ENCODE peak calls at places on chromosome 12, in nine cellular contexts. One of them, this sample, is unnamed.

GRCh38 chr12:95790912-95791849 is 617 bp upstream of the NTN4 start:
- DNase-seq in mucosa of descending colon: peak
- DNase-seq in adipocyte: peak
- DNase-seq in K562: no peak
- DNase-seq in transverse colon: peak
- DNase-seq in naive thymus-derived CD4-positive, alpha-beta T cell: no peak
- DNase-seq in AG09309: no peak
- DNase-seq in sigmoid colon: peak
- DNase-seq in lower leg skin: no peak
- DNase-seq in this sample: no peak

GRCh38 chr12:45887544-45887943 is 102.8 kb downstream of the SCAF11 start:
- DNase-seq in naive thymus-derived CD4-positive, alpha-beta T cell: no peak
- DNase-seq in K562: no peak
- DNase-seq in transverse colon: no peak
- DNase-seq in adipocyte: no peak
- DNase-seq in lower leg skin: no peak
- DNase-seq in sigmoid colon: no peak
- DNase-seq in AG09309: no peak
- DNase-seq in mucosa of descending colon: no peak
- DNase-seq in this sample: no peak

GRCh38 chr12:22266101-22266500 is 68.4 kb downstream of the ST8SIA1 start:
- DNase-seq in transverse colon: no peak
- DNase-seq in K562: no peak
- DNase-seq in adipocyte: no peak
- DNase-seq in naive thymus-derived CD4-positive, alpha-beta T cell: no peak
- DNase-seq in sigmoid colon: no peak
- DNase-seq in lower leg skin: no peak
- DNase-seq in AG09309: no peak
- DNase-seq in mucosa of descending colon: no peak
- DNase-seq in this sample: no peak

GRCh38 chr12:126369487-126370463 is 1304.5 kb downstream of the AACS start:
- DNase-seq in transverse colon: no peak
- DNase-seq in K562: no peak
- DNase-seq in adipocyte: peak
- DNase-seq in mucosa of descending colon: no peak
- DNase-seq in AG09309: peak
- DNase-seq in sigmoid colon: no peak
- DNase-seq in naive thymus-derived CD4-positive, alpha-beta T cell: no peak
- DNase-seq in lower leg skin: no peak
- DNase-seq in this sample: peak

GRCh38 chr12:8950287-8950574 is 786 bp upstream of the M6PR start:
- DNase-seq in mucosa of descending colon: no peak
- DNase-seq in adipocyte: no peak
- DNase-seq in lower leg skin: no peak
- DNase-seq in AG09309: no peak
- DNase-seq in naive thymus-derived CD4-positive, alpha-beta T cell: no peak
- DNase-seq in sigmoid colon: no peak
- DNase-seq in transverse colon: no peak
- DNase-seq in K562: no peak
- DNase-seq in this sample: no peak

GRCh38 chr12:42790761-42791151 is 201.2 kb upstream of the PRICKLE1 start:
- DNase-seq in sigmoid colon: no peak
- DNase-seq in naive thymus-derived CD4-positive, alpha-beta T cell: no peak
- DNase-seq in mucosa of descending colon: peak
- DNase-seq in adipocyte: peak
- DNase-seq in lower leg skin: no peak
- DNase-seq in AG09309: no peak
- DNase-seq in K562: peak
- DNase-seq in transverse colon: peak
- DNase-seq in this sample: peak

GRCh38 chr12:11607313-11608081 is 42.0 kb upstream of the ETV6 start:
- DNase-seq in lower leg skin: no peak
- DNase-seq in mucosa of descending colon: peak
- DNase-seq in transverse colon: peak
- DNase-seq in adipocyte: peak
- DNase-seq in K562: no peak
- DNase-seq in sigmoid colon: no peak
- DNase-seq in AG09309: peak
- DNase-seq in naive thymus-derived CD4-positive, alpha-beta T cell: no peak
- DNase-seq in this sample: no peak

GRCh38 chr12:122968104-122968503 is 1.8 kb upstream of the ABCB9 start:
- DNase-seq in lower leg skin: no peak
- DNase-seq in mucosa of descending colon: no peak
- DNase-seq in sigmoid colon: no peak
- DNase-seq in naive thymus-derived CD4-positive, alpha-beta T cell: no peak
- DNase-seq in transverse colon: no peak
- DNase-seq in K562: no peak
- DNase-seq in adipocyte: no peak
- DNase-seq in AG09309: no peak
- DNase-seq in this sample: no peak

GRCh38 chr12:111441107-111441928 is 35.6 kb downstream of the SH2B3 start:
- DNase-seq in sigmoid colon: peak
- DNase-seq in mucosa of descending colon: no peak
- DNase-seq in lower leg skin: no peak
- DNase-seq in K562: no peak
- DNase-seq in naive thymus-derived CD4-positive, alpha-beta T cell: no peak
- DNase-seq in AG09309: no peak
- DNase-seq in adipocyte: no peak
- DNase-seq in transverse colon: no peak
- DNase-seq in this sample: no peak

GRCh38 chr12:40446385-40446784 is 221.6 kb downstream of the LRRK2 start:
- DNase-seq in AG09309: no peak
- DNase-seq in adipocyte: peak
- DNase-seq in mucosa of descending colon: no peak
- DNase-seq in K562: peak
- DNase-seq in transverse colon: no peak
- DNase-seq in lower leg skin: no peak
- DNase-seq in sigmoid colon: no peak
- DNase-seq in naive thymus-derived CD4-positive, alpha-beta T cell: no peak
- DNase-seq in this sample: peak

GRCh38 chr12:130714591-130715149 is 1.4 kb downstream of the RIMBP2 start:
- DNase-seq in naive thymus-derived CD4-positive, alpha-beta T cell: no peak
- DNase-seq in K562: no peak
- DNase-seq in adipocyte: no peak
- DNase-seq in mucosa of descending colon: no peak
- DNase-seq in transverse colon: no peak
- DNase-seq in AG09309: no peak
- DNase-seq in lower leg skin: no peak
- DNase-seq in sigmoid colon: no peak
- DNase-seq in this sample: no peak
- H3K4me3 ChIP-seq in naive thymus-derived CD4-positive, alpha-beta T cell: no peak
- H3K4me3 ChIP-seq in K562: no peak
- H3K4me3 ChIP-seq in adipocyte: no peak
- H3K4me3 ChIP-seq in mucosa of descending colon: no peak
- H3K4me3 ChIP-seq in transverse colon: no peak
- H3K4me3 ChIP-seq in AG09309: no peak
- H3K4me3 ChIP-seq in lower leg skin: peak
- H3K4me3 ChIP-seq in sigmoid colon: peak
- H3K4me3 ChIP-seq in this sample: no peak

GRCh38 chr12:57234233-57234570 is 4.7 kb downstream of the SHMT2 start:
- DNase-seq in mucosa of descending colon: no peak
- DNase-seq in transverse colon: no peak
- DNase-seq in naive thymus-derived CD4-positive, alpha-beta T cell: no peak
- DNase-seq in K562: no peak
- DNase-seq in adipocyte: no peak
- DNase-seq in lower leg skin: no peak
- DNase-seq in AG09309: peak
- DNase-seq in sigmoid colon: no peak
- DNase-seq in this sample: no peak
- H3K4me3 ChIP-seq in mucosa of descending colon: no peak
- H3K4me3 ChIP-seq in transverse colon: no peak
- H3K4me3 ChIP-seq in naive thymus-derived CD4-positive, alpha-beta T cell: no peak
- H3K4me3 ChIP-seq in K562: no peak
- H3K4me3 ChIP-seq in adipocyte: peak
- H3K4me3 ChIP-seq in lower leg skin: no peak
- H3K4me3 ChIP-seq in AG09309: no peak
- H3K4me3 ChIP-seq in sigmoid colon: no peak
- H3K4me3 ChIP-seq in this sample: no peak

DNA sequence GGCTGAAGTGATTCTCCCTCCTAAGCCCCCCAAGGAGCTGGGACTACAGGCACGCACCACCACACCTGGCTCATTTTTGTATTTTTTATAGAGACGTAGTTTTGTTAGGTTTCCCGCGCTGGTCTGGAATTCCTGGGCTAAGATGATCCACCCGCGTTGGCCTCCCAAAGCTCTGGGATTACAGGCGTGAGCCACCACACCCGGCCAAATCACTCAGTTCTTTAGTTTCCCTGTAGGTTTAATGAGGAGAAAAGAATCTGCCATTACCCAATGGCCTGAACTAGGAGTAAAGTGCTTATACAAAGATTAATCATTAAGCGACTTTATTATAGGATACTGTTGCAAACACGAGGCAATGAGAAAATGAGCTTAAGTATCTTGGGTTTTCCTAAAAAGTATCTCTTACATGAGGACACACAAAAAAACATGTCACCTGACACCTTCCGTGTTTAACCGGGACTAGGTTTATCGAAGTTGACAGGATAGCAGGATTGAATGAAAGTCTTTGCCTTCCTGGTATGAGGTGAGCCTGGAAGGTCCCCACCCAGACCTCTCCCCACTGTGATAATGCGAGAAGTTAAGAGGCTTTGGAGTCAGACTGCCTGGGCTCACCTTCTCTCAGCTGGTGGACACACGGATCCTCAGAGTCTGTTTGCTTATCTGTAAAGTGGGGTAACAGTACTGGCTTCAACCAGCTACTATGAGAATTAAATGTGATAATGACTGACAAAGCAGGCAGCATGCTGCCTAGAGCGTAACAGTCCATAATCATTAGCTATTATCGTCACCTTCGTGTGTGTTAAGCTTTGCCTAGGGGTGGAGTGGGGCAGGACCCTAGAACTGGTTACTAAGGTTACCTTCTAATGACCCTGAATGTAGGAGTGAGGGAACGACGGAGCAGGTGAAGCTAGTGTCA is 133.6 kb upstream of the KRAS start:
- DNase-seq in sigmoid colon: no peak
- DNase-seq in naive thymus-derived CD4-positive, alpha-beta T cell: no peak
- DNase-seq in mucosa of descending colon: peak
- DNase-seq in transverse colon: peak
- DNase-seq in AG09309: no peak
- DNase-seq in adipocyte: no peak
- DNase-seq in K562: no peak
- DNase-seq in lower leg skin: no peak
- DNase-seq in this sample: no peak
- H3K4me3 ChIP-seq in sigmoid colon: peak
- H3K4me3 ChIP-seq in naive thymus-derived CD4-positive, alpha-beta T cell: peak
- H3K4me3 ChIP-seq in mucosa of descending colon: no peak
- H3K4me3 ChIP-seq in transverse colon: no peak
- H3K4me3 ChIP-seq in AG09309: no peak
- H3K4me3 ChIP-seq in adipocyte: peak
- H3K4me3 ChIP-seq in K562: no peak
- H3K4me3 ChIP-seq in lower leg skin: no peak
- H3K4me3 ChIP-seq in this sample: peak

GRCh38 chr12:108037960-108038359 is 91.1 kb upstream of the WSCD2 start:
- DNase-seq in naive thymus-derived CD4-positive, alpha-beta T cell: no peak
- DNase-seq in transverse colon: no peak
- DNase-seq in sigmoid colon: no peak
- DNase-seq in K562: no peak
- DNase-seq in mucosa of descending colon: no peak
- DNase-seq in adipocyte: no peak
- DNase-seq in lower leg skin: no peak
- DNase-seq in AG09309: no peak
- DNase-seq in this sample: no peak

GRCh38 chr12:108029081-108029790 is 99.9 kb upstream of the WSCD2 start:
- DNase-seq in AG09309: no peak
- DNase-seq in K562: no peak
- DNase-seq in naive thymus-derived CD4-positive, alpha-beta T cell: no peak
- DNase-seq in lower leg skin: no peak
- DNase-seq in sigmoid colon: no peak
- DNase-seq in adipocyte: no peak
- DNase-seq in mucosa of descending colon: no peak
- DNase-seq in transverse colon: no peak
- DNase-seq in this sample: no peak

GRCh38 chr12:108035372-108035771 is 93.7 kb upstream of the WSCD2 start:
- DNase-seq in AG09309: no peak
- DNase-seq in sigmoid colon: no peak
- DNase-seq in K562: no peak
- DNase-seq in transverse colon: no peak
- DNase-seq in naive thymus-derived CD4-positive, alpha-beta T cell: no peak
- DNase-seq in lower leg skin: no peak
- DNase-seq in adipocyte: no peak
- DNase-seq in mucosa of descending colon: no peak
- DNase-seq in this sample: no peak

DNA sequence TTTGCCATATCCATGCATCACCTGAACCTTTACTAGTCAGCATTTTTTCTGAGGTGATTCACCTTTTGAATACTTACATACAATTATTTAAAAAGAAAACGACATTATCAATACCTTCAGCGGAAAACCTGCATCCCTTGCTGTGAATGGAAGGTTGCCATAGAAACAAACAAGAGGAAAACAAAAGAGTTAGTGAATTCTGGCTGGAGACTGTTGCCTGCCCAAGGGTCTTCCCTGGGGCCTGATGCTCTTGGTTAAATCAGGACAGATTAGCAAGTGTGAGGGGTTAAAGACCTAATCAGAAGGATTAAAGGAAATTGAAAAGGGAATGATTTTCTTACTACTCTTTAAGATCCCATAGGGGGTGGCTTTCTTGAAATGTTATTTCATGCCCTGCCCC is 96.0 kb upstream of the WSCD2 start:
- DNase-seq in K562: no peak
- DNase-seq in mucosa of descending colon: no peak
- DNase-seq in naive thymus-derived CD4-positive, alpha-beta T cell: no peak
- DNase-seq in AG09309: no peak
- DNase-seq in lower leg skin: no peak
- DNase-seq in sigmoid colon: no peak
- DNase-seq in adipocyte: no peak
- DNase-seq in transverse colon: no peak
- DNase-seq in this sample: no peak
- H3K4me3 ChIP-seq in K562: no peak
- H3K4me3 ChIP-seq in mucosa of descending colon: no peak
- H3K4me3 ChIP-seq in naive thymus-derived CD4-positive, alpha-beta T cell: no peak
- H3K4me3 ChIP-seq in AG09309: no peak
- H3K4me3 ChIP-seq in lower leg skin: no peak
- H3K4me3 ChIP-seq in sigmoid colon: no peak
- H3K4me3 ChIP-seq in adipocyte: no peak
- H3K4me3 ChIP-seq in transverse colon: no peak
- H3K4me3 ChIP-seq in this sample: no peak

GRCh38 chr12:115619889-115620288 is 657.6 kb downstream of the MED13L start:
- DNase-seq in mucosa of descending colon: no peak
- DNase-seq in AG09309: no peak
- DNase-seq in lower leg skin: no peak
- DNase-seq in sigmoid colon: no peak
- DNase-seq in naive thymus-derived CD4-positive, alpha-beta T cell: no peak
- DNase-seq in adipocyte: no peak
- DNase-seq in K562: no peak
- DNase-seq in transverse colon: no peak
- DNase-seq in this sample: no peak
- H3K4me3 ChIP-seq in mucosa of descending colon: no peak
- H3K4me3 ChIP-seq in AG09309: no peak
- H3K4me3 ChIP-seq in lower leg skin: no peak
- H3K4me3 ChIP-seq in sigmoid colon: no peak
- H3K4me3 ChIP-seq in naive thymus-derived CD4-positive, alpha-beta T cell: no peak
- H3K4me3 ChIP-seq in adipocyte: no peak
- H3K4me3 ChIP-seq in K562: no peak
- H3K4me3 ChIP-seq in transverse colon: no peak
- H3K4me3 ChIP-seq in this sample: no peak

This sample was measured in astrocyte of the spinal cord.